ENCODE peak calls at places on chromosome 16, in ten cellular contexts. One of them, this sample, is unnamed.

GRCh38 chr16:7037491-7037890 is 295.2 kb upstream of the RBFOX1 start:
- DNase-seq in progenitor cell of endocrine pancreas: no peak
- DNase-seq in cortex of kidney: no peak
- DNase-seq in activated gamma-delta T cell treated with Interleukin-2 at 50 U/mL for 16 hours: no peak
- DNase-seq in cardiac fibroblast: no peak
- DNase-seq in fibroblast of lung: no peak
- DNase-seq in non-pigmented ciliary epithelial cell: no peak
- DNase-seq in AG08395: no peak
- DNase-seq in T47D: no peak
- DNase-seq in NCI-H2029: no peak
- DNase-seq in this sample: no peak

GRCh38 chr16:56871172-56871593 is 6.2 kb downstream of the SLC12A3 start:
- DNase-seq in progenitor cell of endocrine pancreas: no peak
- DNase-seq in cortex of kidney: no peak
- DNase-seq in activated gamma-delta T cell treated with Interleukin-2 at 50 U/mL for 16 hours: no peak
- DNase-seq in cardiac fibroblast: peak; percentile 41
- DNase-seq in fibroblast of lung: peak; percentile 33
- DNase-seq in non-pigmented ciliary epithelial cell: no peak
- DNase-seq in AG08395: peak; percentile 86
- DNase-seq in T47D: no peak
- DNase-seq in NCI-H2029: no peak
- DNase-seq in this sample: peak; percentile 67

GRCh38 chr16:83070416-83071199 is 443.8 kb downstream of the CDH13 start:
- DNase-seq in progenitor cell of endocrine pancreas: no peak
- DNase-seq in cortex of kidney: no peak
- DNase-seq in activated gamma-delta T cell treated with Interleukin-2 at 50 U/mL for 16 hours: no peak
- DNase-seq in cardiac fibroblast: no peak
- DNase-seq in fibroblast of lung: no peak
- DNase-seq in non-pigmented ciliary epithelial cell: no peak
- DNase-seq in AG08395: no peak
- DNase-seq in T47D: no peak
- DNase-seq in NCI-H2029: no peak
- DNase-seq in this sample: peak; percentile 10

GRCh38 chr16:46822270-46822669 is 8.7 kb downstream of the C16orf87 start:
- DNase-seq in progenitor cell of endocrine pancreas: no peak
- DNase-seq in cortex of kidney: no peak
- DNase-seq in activated gamma-delta T cell treated with Interleukin-2 at 50 U/mL for 16 hours: no peak
- DNase-seq in cardiac fibroblast: peak; percentile 29
- DNase-seq in fibroblast of lung: peak; percentile 46
- DNase-seq in non-pigmented ciliary epithelial cell: peak; percentile 70
- DNase-seq in AG08395: peak; percentile 37
- DNase-seq in T47D: no peak
- DNase-seq in NCI-H2029: no peak
- DNase-seq in this sample: no peak

GRCh38 chr16:84357191-84357651 is 11.1 kb upstream of the ATP2C2 start:
- DNase-seq in progenitor cell of endocrine pancreas: no peak
- DNase-seq in cortex of kidney: no peak
- DNase-seq in activated gamma-delta T cell treated with Interleukin-2 at 50 U/mL for 16 hours: no peak
- DNase-seq in cardiac fibroblast: no peak
- DNase-seq in fibroblast of lung: peak; percentile 26
- DNase-seq in non-pigmented ciliary epithelial cell: peak; percentile 8
- DNase-seq in AG08395: no peak
- DNase-seq in T47D: no peak
- DNase-seq in NCI-H2029: no peak
- DNase-seq in this sample: no peak

GRCh38 chr16:85910073-85910853 is 11.3 kb downstream of the IRF8 start:
- DNase-seq in progenitor cell of endocrine pancreas: no peak
- DNase-seq in cortex of kidney: no peak
- DNase-seq in activated gamma-delta T cell treated with Interleukin-2 at 50 U/mL for 16 hours: no peak
- DNase-seq in cardiac fibroblast: no peak
- DNase-seq in fibroblast of lung: no peak
- DNase-seq in non-pigmented ciliary epithelial cell: no peak
- DNase-seq in AG08395: no peak
- DNase-seq in T47D: no peak
- DNase-seq in NCI-H2029: no peak
- DNase-seq in this sample: no peak

GRCh38 chr16:73033271-73033998 is 14.5 kb downstream of the ZFHX3 start:
- DNase-seq in progenitor cell of endocrine pancreas: no peak
- DNase-seq in cortex of kidney: no peak
- DNase-seq in activated gamma-delta T cell treated with Interleukin-2 at 50 U/mL for 16 hours: no peak
- DNase-seq in cardiac fibroblast: no peak
- DNase-seq in fibroblast of lung: no peak
- DNase-seq in non-pigmented ciliary epithelial cell: no peak
- DNase-seq in AG08395: no peak
- DNase-seq in T47D: no peak
- DNase-seq in NCI-H2029: no peak
- DNase-seq in this sample: no peak

GRCh38 chr16:1413684-1414531 is 596 bp downstream of the UNKL start:
- DNase-seq in progenitor cell of endocrine pancreas: peak; percentile 56
- DNase-seq in cortex of kidney: no peak
- DNase-seq in activated gamma-delta T cell treated with Interleukin-2 at 50 U/mL for 16 hours: peak; percentile 62
- DNase-seq in cardiac fibroblast: peak; percentile 66
- DNase-seq in fibroblast of lung: peak; percentile 54
- DNase-seq in non-pigmented ciliary epithelial cell: no peak
- DNase-seq in AG08395: peak; percentile 59
- DNase-seq in T47D: no peak
- DNase-seq in NCI-H2029: peak; percentile 22
- DNase-seq in this sample: peak; percentile 16

GRCh38 chr16:2769675-2770056 is 7.4 kb downstream of the ELOB start:
- DNase-seq in progenitor cell of endocrine pancreas: no peak
- DNase-seq in cortex of kidney: no peak
- DNase-seq in activated gamma-delta T cell treated with Interleukin-2 at 50 U/mL for 16 hours: no peak
- DNase-seq in cardiac fibroblast: peak; percentile 65
- DNase-seq in fibroblast of lung: no peak
- DNase-seq in non-pigmented ciliary epithelial cell: no peak
- DNase-seq in AG08395: peak; percentile 32
- DNase-seq in T47D: no peak
- DNase-seq in NCI-H2029: no peak
- DNase-seq in this sample: no peak

GRCh38 chr16:89695875-89696597 is 5.5 kb downstream of the SPATA2L start:
- DNase-seq in progenitor cell of endocrine pancreas: no peak
- DNase-seq in cortex of kidney: no peak
- DNase-seq in activated gamma-delta T cell treated with Interleukin-2 at 50 U/mL for 16 hours: no peak
- DNase-seq in cardiac fibroblast: no peak
- DNase-seq in fibroblast of lung: no peak
- DNase-seq in non-pigmented ciliary epithelial cell: no peak
- DNase-seq in AG08395: no peak
- DNase-seq in T47D: no peak
- DNase-seq in NCI-H2029: no peak
- DNase-seq in this sample: no peak

GRCh38 chr16:77869997-77870813 is 81.8 kb downstream of the VAT1L start:
- DNase-seq in progenitor cell of endocrine pancreas: no peak
- DNase-seq in cortex of kidney: no peak
- DNase-seq in activated gamma-delta T cell treated with Interleukin-2 at 50 U/mL for 16 hours: no peak
- DNase-seq in cardiac fibroblast: peak; percentile 44
- DNase-seq in fibroblast of lung: peak; percentile 36
- DNase-seq in non-pigmented ciliary epithelial cell: no peak
- DNase-seq in AG08395: no peak
- DNase-seq in T47D: no peak
- DNase-seq in NCI-H2029: no peak
- DNase-seq in this sample: no peak